ENCODE peak calls at places on chromosomes 6 and 20, in six cellular contexts. One of them, this sample, is unnamed.

GRCh38 chr20:17806739-17807441 is 107.1 kb downstream of the BANF2 start:
- DNase-seq in H1: peak; percentile 64
- DNase-seq in sigmoid colon: peak; percentile 91
- DNase-seq in transverse colon: peak; percentile 44
- DNase-seq in K562: peak; percentile 21
- DNase-seq in GM12878: no peak
- DNase-seq in this sample: peak; percentile 49

GRCh38 chr20:35120012-35120701 is 27.0 kb downstream of the EDEM2 start:
- DNase-seq in H1: no peak
- DNase-seq in sigmoid colon: no peak
- DNase-seq in transverse colon: no peak
- DNase-seq in K562: peak; percentile 85
- DNase-seq in GM12878: no peak
- DNase-seq in this sample: no peak

GRCh38 chr20:62473200-62473585 is 2.6 kb downstream of the GATA5 start:
- DNase-seq in H1: no peak
- DNase-seq in sigmoid colon: no peak
- DNase-seq in transverse colon: no peak
- DNase-seq in K562: no peak
- DNase-seq in GM12878: no peak
- DNase-seq in this sample: peak; percentile 39

GRCh38 chr6:5674141-5674540 is 332.6 kb downstream of the NRN1 start:
- DNase-seq in H1: no peak
- DNase-seq in sigmoid colon: no peak
- DNase-seq in transverse colon: no peak
- DNase-seq in K562: no peak
- DNase-seq in GM12878: no peak
- DNase-seq in this sample: no peak

GRCh38 chr6:33984466-33985332 is 161.2 kb downstream of the GRM4 start:
- DNase-seq in H1: peak; percentile 42
- DNase-seq in sigmoid colon: no peak
- DNase-seq in transverse colon: no peak
- DNase-seq in K562: no peak
- DNase-seq in GM12878: no peak
- DNase-seq in this sample: peak; percentile 20

GRCh38 chr6:15901141-15902115 is 227.5 kb upstream of the MYLIP start:
- DNase-seq in H1: no peak
- DNase-seq in sigmoid colon: no peak
- DNase-seq in transverse colon: peak; percentile 22
- DNase-seq in K562: peak; percentile 54
- DNase-seq in GM12878: peak; percentile 99
- DNase-seq in this sample: no peak

GRCh38 chr6:118810420-118811027 is 83.4 kb upstream of the ASF1A start:
- DNase-seq in H1: no peak
- DNase-seq in sigmoid colon: no peak
- DNase-seq in transverse colon: peak; percentile 42
- DNase-seq in K562: no peak
- DNase-seq in GM12878: no peak
- DNase-seq in this sample: peak; percentile 31

GRCh38 chr6:168195712-168196111 is 116.7 kb upstream of the FRMD1 start:
- DNase-seq in H1: peak; percentile 28
- DNase-seq in sigmoid colon: peak; percentile 32
- DNase-seq in transverse colon: no peak
- DNase-seq in K562: no peak
- DNase-seq in GM12878: no peak
- DNase-seq in this sample: peak; percentile 5

GRCh38 chr20:14775778-14776177 is 438.4 kb upstream of the FLRT3 start:
- DNase-seq in H1: no peak
- DNase-seq in sigmoid colon: no peak
- DNase-seq in transverse colon: no peak
- DNase-seq in K562: no peak
- DNase-seq in GM12878: no peak
- DNase-seq in this sample: peak; percentile 58

GRCh38 chr20:32210206-32210605 is 2.5 kb downstream of the POFUT1 start:
- DNase-seq in H1: no peak
- DNase-seq in sigmoid colon: no peak
- DNase-seq in transverse colon: no peak
- DNase-seq in K562: no peak
- DNase-seq in GM12878: no peak
- DNase-seq in this sample: no peak

GRCh38 chr6:168301648-168302398 is 17.8 kb downstream of the DACT2 start:
- DNase-seq in H1: peak; percentile 58
- DNase-seq in sigmoid colon: no peak
- DNase-seq in transverse colon: peak; percentile 44
- DNase-seq in K562: no peak
- DNase-seq in GM12878: no peak
- DNase-seq in this sample: no peak

GRCh38 chr6:44452725-44453124 is 65.2 kb downstream of the CDC5L start:
- DNase-seq in H1: no peak
- DNase-seq in sigmoid colon: no peak
- DNase-seq in transverse colon: no peak
- DNase-seq in K562: no peak
- DNase-seq in GM12878: no peak
- DNase-seq in this sample: no peak

GRCh38 chr20:44496976-44497375 is 21.3 kb downstream of the TTPAL start:
- DNase-seq in H1: no peak
- DNase-seq in sigmoid colon: peak; percentile 35
- DNase-seq in transverse colon: no peak
- DNase-seq in K562: no peak
- DNase-seq in GM12878: no peak
- DNase-seq in this sample: no peak

GRCh38 chr20:55139173-55139765 is 663.9 kb downstream of the DOK5 start:
- DNase-seq in H1: no peak
- DNase-seq in sigmoid colon: no peak
- DNase-seq in transverse colon: no peak
- DNase-seq in K562: no peak
- DNase-seq in GM12878: no peak
- DNase-seq in this sample: no peak

GRCh38 chr20:62391165-62392076 is 4.5 kb downstream of the RPS21 start:
- DNase-seq in H1: no peak
- DNase-seq in sigmoid colon: no peak
- DNase-seq in transverse colon: no peak
- DNase-seq in K562: no peak
- DNase-seq in GM12878: no peak
- DNase-seq in this sample: peak; percentile 64

GRCh38 chr6:132357120-132357519 is 44.2 kb downstream of the MOXD1 start:
- DNase-seq in H1: no peak
- DNase-seq in sigmoid colon: no peak
- DNase-seq in transverse colon: no peak
- DNase-seq in K562: no peak
- DNase-seq in GM12878: no peak
- DNase-seq in this sample: no peak

GRCh38 chr20:12358006-12358654 is 440.4 kb downstream of the BTBD3 start:
- DNase-seq in H1: no peak
- DNase-seq in sigmoid colon: no peak
- DNase-seq in transverse colon: no peak
- DNase-seq in K562: no peak
- DNase-seq in GM12878: no peak
- DNase-seq in this sample: no peak

GRCh38 chr20:387520-387919 is 7.0 kb downstream of the TRIB3 start:
- DNase-seq in H1: no peak
- DNase-seq in sigmoid colon: no peak
- DNase-seq in transverse colon: no peak
- DNase-seq in K562: no peak
- DNase-seq in GM12878: no peak
- DNase-seq in this sample: no peak

GRCh38 chr6:144036064-144036873 is 28.2 kb upstream of the PLAGL1 start:
- DNase-seq in H1: no peak
- DNase-seq in sigmoid colon: no peak
- DNase-seq in transverse colon: peak; percentile 43
- DNase-seq in K562: peak; percentile 30
- DNase-seq in GM12878: no peak
- DNase-seq in this sample: no peak

GRCh38 chr20:47328841-47329448 is 27.6 kb downstream of the ZMYND8 start:
- DNase-seq in H1: no peak
- DNase-seq in sigmoid colon: peak; percentile 82
- DNase-seq in transverse colon: peak; percentile 53
- DNase-seq in K562: no peak
- DNase-seq in GM12878: no peak
- DNase-seq in this sample: peak; percentile 61
- TF ChIP-seq EP300 in H1: no peak
- TF ChIP-seq EP300 in sigmoid colon: peak; percentile 63
- TF ChIP-seq EP300 in transverse colon: peak; percentile 61
- TF ChIP-seq EP300 in K562: no peak
- TF ChIP-seq EP300 in GM12878: no peak
- TF ChIP-seq EP300 in this sample: peak; percentile 96

GRCh38 chr6:11810039-11810541 is 31.5 kb upstream of the ADTRP start:
- DNase-seq in H1: no peak
- DNase-seq in sigmoid colon: peak; percentile 85
- DNase-seq in transverse colon: peak; percentile 91
- DNase-seq in K562: peak; percentile 60
- DNase-seq in GM12878: no peak
- DNase-seq in this sample: peak; percentile 91
- TF ChIP-seq POLR2AphosphoS5 in H1: no peak
- TF ChIP-seq POLR2AphosphoS5 in sigmoid colon: no peak
- TF ChIP-seq POLR2AphosphoS5 in transverse colon: no peak
- TF ChIP-seq POLR2AphosphoS5 in K562: no peak
- TF ChIP-seq POLR2AphosphoS5 in GM12878: no peak
- TF ChIP-seq POLR2AphosphoS5 in this sample: no peak

GRCh38 chr20:21796059-21796458 is 90.6 kb downstream of the PAX1 start:
- DNase-seq in H1: no peak
- DNase-seq in sigmoid colon: no peak
- DNase-seq in transverse colon: no peak
- DNase-seq in K562: no peak
- DNase-seq in GM12878: no peak
- DNase-seq in this sample: no peak

GRCh38 chr20:21804779-21805178 is 99.3 kb downstream of the PAX1 start:
- DNase-seq in H1: no peak
- DNase-seq in sigmoid colon: peak; percentile 74
- DNase-seq in transverse colon: no peak
- DNase-seq in K562: no peak
- DNase-seq in GM12878: no peak
- DNase-seq in this sample: no peak

GRCh38 chr20:21798384-21798783 is 92.9 kb downstream of the PAX1 start:
- DNase-seq in H1: no peak
- DNase-seq in sigmoid colon: no peak
- DNase-seq in transverse colon: no peak
- DNase-seq in K562: no peak
- DNase-seq in GM12878: no peak
- DNase-seq in this sample: no peak

DNA sequence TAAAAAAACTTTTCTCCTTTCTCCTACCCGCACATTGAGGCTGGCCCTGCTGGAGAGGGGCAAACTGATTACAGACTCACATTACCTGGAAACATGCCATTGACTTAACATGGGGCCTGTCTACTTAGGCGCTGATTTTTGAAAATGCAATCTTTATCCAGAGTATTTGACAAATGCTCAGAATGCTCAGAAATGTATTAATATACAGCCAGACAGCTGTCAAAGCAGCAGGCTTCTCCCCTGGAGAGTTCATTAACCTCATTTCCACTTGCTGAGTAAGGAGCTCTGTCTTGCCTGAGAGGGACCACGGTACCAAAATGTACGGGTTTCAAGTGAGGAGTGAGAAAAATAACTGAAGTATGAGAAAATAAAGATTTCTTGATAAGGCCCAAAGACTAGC is 95.7 kb downstream of the PAX1 start:
- DNase-seq in H1: no peak
- DNase-seq in sigmoid colon: no peak
- DNase-seq in transverse colon: no peak
- DNase-seq in K562: no peak
- DNase-seq in GM12878: no peak
- DNase-seq in this sample: no peak
- TF ChIP-seq EP300 in H1: no peak
- TF ChIP-seq EP300 in sigmoid colon: no peak
- TF ChIP-seq EP300 in transverse colon: no peak
- TF ChIP-seq EP300 in K562: no peak
- TF ChIP-seq EP300 in GM12878: no peak
- TF ChIP-seq EP300 in this sample: no peak

DNA sequence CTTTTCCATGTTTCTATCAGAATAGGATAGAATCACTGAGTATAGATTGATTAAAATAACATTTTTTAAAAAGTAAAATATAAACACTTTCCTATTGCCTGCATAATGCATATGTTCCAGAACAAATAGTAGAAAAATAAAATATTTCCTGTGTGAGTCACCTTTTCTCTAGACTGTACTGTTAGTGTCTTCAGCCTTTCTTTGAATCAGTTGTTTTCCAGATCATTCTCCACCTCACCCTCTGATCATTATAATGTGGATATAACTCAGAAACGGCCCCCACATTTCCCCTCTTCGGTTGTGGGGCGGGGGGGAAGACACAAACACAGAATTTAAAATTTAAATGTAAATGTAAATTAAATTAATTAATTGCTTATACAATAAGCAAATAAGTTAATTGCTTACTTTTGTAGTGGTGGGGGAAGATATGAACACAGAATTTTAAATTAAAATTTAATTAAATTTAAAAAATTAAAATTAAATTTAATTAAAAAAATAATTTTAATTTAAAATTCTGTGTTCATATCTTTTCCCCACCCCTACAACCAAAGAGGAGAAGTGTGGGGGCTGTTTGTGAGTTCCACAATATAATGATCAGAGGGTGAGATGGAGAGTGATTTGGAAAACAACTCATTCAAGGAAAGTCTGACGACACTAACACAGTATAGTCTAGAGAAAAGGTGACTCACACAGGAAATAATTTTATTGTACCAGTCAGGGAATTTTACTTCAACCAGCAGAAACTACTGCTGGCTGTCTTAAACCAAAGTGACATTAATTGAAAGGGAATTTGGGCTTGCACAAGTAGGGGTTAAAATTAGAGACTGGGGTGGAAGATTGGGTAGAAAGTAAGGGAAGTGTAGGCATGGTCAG is 37.1 kb upstream of the PROKR2 start:
- DNase-seq in H1: no peak
- DNase-seq in sigmoid colon: no peak
- DNase-seq in transverse colon: no peak
- DNase-seq in K562: no peak
- DNase-seq in GM12878: no peak
- DNase-seq in this sample: no peak
- TF ChIP-seq POLR2AphosphoS5 in H1: no peak
- TF ChIP-seq POLR2AphosphoS5 in sigmoid colon: no peak
- TF ChIP-seq POLR2AphosphoS5 in transverse colon: no peak
- TF ChIP-seq POLR2AphosphoS5 in K562: no peak
- TF ChIP-seq POLR2AphosphoS5 in GM12878: no peak
- TF ChIP-seq POLR2AphosphoS5 in this sample: no peak

GRCh38 chr20:9531581-9531980 is 17.2 kb downstream of the LAMP5 start:
- DNase-seq in H1: no peak
- DNase-seq in sigmoid colon: no peak
- DNase-seq in transverse colon: no peak
- DNase-seq in K562: no peak
- DNase-seq in GM12878: no peak
- DNase-seq in this sample: no peak

GRCh38 chr20:9532069-9532809 is 17.8 kb downstream of the LAMP5 start:
- DNase-seq in H1: no peak
- DNase-seq in sigmoid colon: no peak
- DNase-seq in transverse colon: no peak
- DNase-seq in K562: no peak
- DNase-seq in GM12878: no peak
- DNase-seq in this sample: no peak

GRCh38 chr20:9534025-9534424 is 19.6 kb downstream of the LAMP5 start:
- DNase-seq in H1: no peak
- DNase-seq in sigmoid colon: no peak
- DNase-seq in transverse colon: no peak
- DNase-seq in K562: no peak
- DNase-seq in GM12878: no peak
- DNase-seq in this sample: no peak

DNA sequence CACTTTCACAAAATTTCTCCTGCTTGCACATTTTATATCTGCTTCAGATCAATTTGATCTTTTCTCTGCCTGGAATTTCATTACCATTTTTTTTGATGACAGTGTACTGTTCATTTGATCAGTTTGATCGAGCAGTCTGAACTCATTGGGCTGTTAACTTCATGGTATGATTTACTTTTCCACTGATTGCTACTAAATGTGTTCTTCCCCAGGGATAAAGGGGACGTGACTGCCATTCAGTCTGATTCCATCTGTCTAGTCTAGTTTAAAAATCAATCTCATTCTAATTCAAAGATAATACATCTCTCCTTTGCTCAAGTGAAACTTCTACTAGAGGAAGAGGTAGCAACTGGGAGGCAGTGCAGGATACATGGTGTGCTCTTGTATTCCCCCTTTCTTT is 21.1 kb downstream of the LAMP5 start:
- DNase-seq in H1: no peak
- DNase-seq in sigmoid colon: no peak
- DNase-seq in transverse colon: no peak
- DNase-seq in K562: no peak
- DNase-seq in GM12878: no peak
- DNase-seq in this sample: no peak
- TF ChIP-seq EP300 in H1: no peak
- TF ChIP-seq EP300 in sigmoid colon: no peak
- TF ChIP-seq EP300 in transverse colon: no peak
- TF ChIP-seq EP300 in K562: no peak
- TF ChIP-seq EP300 in GM12878: no peak
- TF ChIP-seq EP300 in this sample: no peak